ENCODE peak calls at places on chromosomes 16 and 17, in seven cellular contexts. I is GM12891, Q is SK-N-SH, K is GM12878, D is H1, Y is HepG2, F is K562. J is an unnamed sample.

GRCh38 chr16:14135704-14136103 is 64.6 kb downstream of the MRTFB start:
- DNase-seq in I (no peak), Q (no peak), K (no peak), D (no peak), Y (no peak), F (no peak), J (no peak)

GRCh38 chr17:57215317-57215716 is 41.0 kb upstream of the MSI2 start:
- DNase-seq in I (no peak), Q (no peak), K (no peak), D (no peak), Y (no peak), F (no peak), J (no peak)

GRCh38 chr16:5065368-5065767 is 388 bp downstream of the C16orf89 start:
- DNase-seq in I (no peak), Q (no peak), K (no peak), D (no peak), Y (no peak), F (no peak), J (no peak)

GRCh38 chr16:69397821-69398521 is 12.2 kb upstream of the TERF2 start:
- DNase-seq in I (no peak), Q (peak; percentile 61), K (peak; percentile 19), D (no peak), Y (peak; percentile 87), F (no peak), J (no peak)

GRCh38 chr17:10149573-10150399 is 48.6 kb downstream of the GAS7 start:
- DNase-seq in I (peak; percentile 40), Q (no peak), K (peak; percentile 68), D (no peak), Y (no peak), F (no peak), J (no peak)

GRCh38 chr16:84084570-84085270 is 32.0 kb downstream of the MBTPS1 start:
- DNase-seq in I (peak; percentile 66), Q (peak; percentile 84), K (peak; percentile 28), D (peak; percentile 49), Y (peak; percentile 78), F (peak; percentile 79), J (peak; percentile 61)

GRCh38 chr17:28717578-28718316 is at the start of gene RAB34:
- DNase-seq in I (no peak), Q (no peak), K (no peak), D (peak; percentile 80), Y (no peak), F (no peak), J (no peak)

GRCh38 chr16:50011707-50012106 is 13.3 kb upstream of the CNEP1R1 start:
- DNase-seq in I (no peak), Q (no peak), K (no peak), D (no peak), Y (no peak), F (no peak), J (no peak)

GRCh38 chr17:6509295-6509771 is 47.0 kb downstream of the PITPNM3 start:
- DNase-seq in I (no peak), Q (no peak), K (no peak), D (no peak), Y (no peak), F (peak; percentile 31), J (no peak)

GRCh38 chr16:30095166-30096078 is 591 bp downstream of the YPEL3 start:
- DNase-seq in I (no peak), Q (no peak), K (no peak), D (no peak), Y (no peak), F (no peak), J (no peak)

GRCh38 chr16:82260212-82260795 is 90.3 kb upstream of the MPHOSPH6 start:
- DNase-seq in I (no peak), Q (no peak), K (no peak), D (no peak), Y (no peak), F (no peak), J (no peak)

GRCh38 chr17:83200231-83200699 is 120.9 kb downstream of the METRNL start:
- DNase-seq in I (no peak), Q (no peak), K (no peak), D (no peak), Y (no peak), F (no peak), J (no peak)

GRCh38 chr16:52318259-52319008 is 228.5 kb downstream of the TOX3 start:
- DNase-seq in I (no peak), Q (no peak), K (no peak), D (no peak), Y (no peak), F (no peak), J (no peak)

GRCh38 chr16:88316941-88317618 is 65.7 kb upstream of the ZNF469 start:
- DNase-seq in I (no peak), Q (no peak), K (no peak), D (no peak), Y (no peak), F (no peak), J (no peak)

GRCh38 chr17:79078476-79079190 is 4.0 kb downstream of the ENGASE start:
- DNase-seq in I (no peak), Q (peak; percentile 26), K (no peak), D (no peak), Y (no peak), F (no peak), J (no peak)

GRCh38 chr16:53925011-53925410 is 221.1 kb downstream of the FTO start:
- DNase-seq in I (no peak), Q (no peak), K (no peak), D (no peak), Y (peak; percentile 74), F (no peak), J (no peak)

GRCh38 chr16:48481772-48482171 is 96.6 kb upstream of the SIAH1 start:
- DNase-seq in I (no peak), Q (no peak), K (no peak), D (no peak), Y (no peak), F (no peak), J (no peak)

GRCh38 chr16:88569614-88569984 is 604 bp upstream of the ZC3H18 start:
- DNase-seq in I (no peak), Q (peak; percentile 66), K (no peak), D (no peak), Y (peak; percentile 34), F (peak; percentile 55), J (no peak)

GRCh38 chr17:58317421-58318064 is 11.1 kb downstream of the TSPOAP1 start:
- DNase-seq in I (peak; percentile 77), Q (peak; percentile 81), K (peak; percentile 66), D (no peak), Y (peak; percentile 75), F (no peak), J (peak; percentile 74)

GRCh38 chr17:48024149-48025039 is 13.2 kb downstream of the COPZ2 start:
- DNase-seq in I (no peak), Q (no peak), K (no peak), D (no peak), Y (no peak), F (peak; percentile 29), J (no peak)

GRCh38 chr16:25297151-25297787 is 39.6 kb upstream of the ZKSCAN2 start:
- DNase-seq in I (no peak), Q (no peak), K (no peak), D (no peak), Y (no peak), F (no peak), J (no peak)
- TF ChIP-seq POLR2AphosphoS5 in I (no peak), Q (no peak), K (no peak), D (no peak), Y (no peak), F (no peak), J (no peak)

GRCh38 chr17:76453431-76453743 is 435 bp upstream of the UBE2O start:
- DNase-seq in I (no peak), Q (no peak), K (no peak), D (no peak), Y (no peak), F (no peak), J (no peak)

GRCh38 chr17:76452102-76452645 is 778 bp downstream of the UBE2O start:
- DNase-seq in I (no peak), Q (no peak), K (no peak), D (no peak), Y (no peak), F (no peak), J (no peak)

GRCh38 chr17:76449126-76449525 is 3.8 kb downstream of the UBE2O start:
- DNase-seq in I (no peak), Q (no peak), K (no peak), D (no peak), Y (no peak), F (no peak), J (no peak)

GRCh38 chr17:76451480-76451879 is 1.5 kb downstream of the UBE2O start:
- DNase-seq in I (no peak), Q (no peak), K (no peak), D (no peak), Y (no peak), F (no peak), J (no peak)

GRCh38 chr17:76452646-76453430 is at the start of gene UBE2O:
- DNase-seq in I (peak; percentile 96), Q (peak; percentile 100), K (no peak), D (peak; percentile 83), Y (peak; percentile 83), F (peak; percentile 97), J (peak; percentile 96)
- TF ChIP-seq TAF1 in I (peak; percentile 54), Q (peak; percentile 93), K (peak; percentile 78), D (peak; percentile 67), Y (peak; percentile 63), F (peak; percentile 74), J (peak; percentile 54)

DNA sequence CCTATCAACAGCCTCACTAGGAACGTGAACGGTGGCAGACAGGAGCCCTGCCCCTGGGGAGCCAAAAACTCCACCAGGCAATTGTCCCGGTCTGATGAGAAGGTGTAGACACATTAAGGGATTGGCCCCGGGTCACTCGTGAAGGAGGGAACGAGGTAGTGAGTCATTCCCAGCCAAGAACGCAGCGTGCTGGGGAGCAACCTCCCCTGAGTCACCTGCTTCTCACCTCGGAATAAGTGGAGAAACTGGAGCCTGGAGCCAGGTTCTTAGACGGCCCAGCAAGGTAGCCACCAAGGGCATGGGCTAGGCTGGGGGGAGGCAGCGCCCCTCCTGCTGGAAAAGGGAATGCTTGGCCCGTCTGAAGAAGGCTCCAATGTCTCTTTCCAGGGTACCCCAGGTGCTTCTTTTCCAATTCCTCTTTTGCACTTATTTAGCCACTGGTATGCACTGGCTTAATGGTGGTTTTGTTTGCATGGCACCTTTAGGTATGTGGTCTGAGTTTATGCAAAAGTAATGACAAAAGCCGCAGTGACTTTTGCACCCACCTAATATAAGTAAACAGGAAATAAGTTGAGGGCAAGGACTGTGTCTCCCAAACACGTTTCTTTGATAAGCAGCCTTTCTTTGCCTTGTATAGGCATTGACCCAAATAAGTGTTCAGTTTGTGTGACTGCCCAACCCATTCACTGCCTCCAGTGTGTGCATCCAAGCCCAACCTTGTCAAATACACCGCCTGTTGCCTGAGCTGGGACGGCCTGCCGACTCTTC is 1.8 kb upstream of the HELZ start:
- DNase-seq in I (no peak), Q (no peak), K (peak; percentile 89), D (peak; percentile 54), Y (peak; percentile 97), F (peak; percentile 43), J (peak; percentile 15)
- TF ChIP-seq POLR2AphosphoS5 in I (no peak), Q (no peak), K (no peak), D (no peak), Y (no peak), F (no peak), J (no peak)

DNA sequence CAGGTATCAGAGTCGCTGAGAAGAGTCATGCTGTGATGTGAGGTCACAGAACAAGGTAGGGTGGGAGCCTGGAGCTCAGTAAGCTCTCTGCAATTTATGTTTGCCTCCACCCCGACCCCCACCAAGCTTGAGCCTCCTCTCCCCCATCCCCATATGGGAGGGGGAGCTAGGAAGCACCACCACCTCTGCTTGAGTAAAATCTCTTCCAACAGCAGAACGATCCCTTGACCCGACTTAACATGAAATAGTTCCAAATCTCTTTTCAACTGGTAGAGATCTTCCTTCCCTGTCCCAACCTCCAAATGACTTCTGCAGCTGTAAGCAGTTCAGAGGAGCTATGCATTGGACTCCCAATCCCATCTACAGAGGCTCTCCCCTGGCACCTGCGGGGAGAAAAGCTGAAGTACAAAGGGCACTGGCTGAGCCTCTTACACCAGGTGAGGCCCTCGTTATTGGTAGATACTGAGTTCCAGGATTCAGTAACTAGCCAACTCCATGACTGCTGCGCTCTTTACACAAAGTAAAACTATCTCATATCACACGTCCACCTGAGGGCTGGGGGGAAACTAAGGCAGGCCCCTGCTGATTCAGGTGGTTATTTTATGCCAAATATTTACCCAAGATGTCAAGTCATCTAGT is 3.4 kb downstream of the ACTG1 start:
- DNase-seq in I (no peak), Q (no peak), K (no peak), D (no peak), Y (peak; percentile 63), F (no peak), J (no peak)
- TF ChIP-seq TAF1 in I (peak; percentile 4), Q (no peak), K (peak; percentile 40), D (no peak), Y (no peak), F (no peak), J (no peak)

J was measured in GM12892.